ENCODE peak calls at places on chromosomes 11 and 22, in eight cellular contexts. L is OCI-LY7; W is adrenal gland; Q is stimulated activated naive CD4-positive, alpha-beta T cell; E is sigmoid colon; F is AG09309; Z is HT-29; S is germinal center. H is an unnamed sample.

GRCh38 chr22:33018232-33018864 is 39.8 kb downstream of the SYN3 start:
- DNase-seq in L (peak; percentile 71), W (peak; percentile 58), Q (peak; percentile 8), E (no peak), F (peak; percentile 11), Z (peak; percentile 59), S (peak; percentile 61), H (no peak)

GRCh38 chr22:50250555-50251471 is at the start of gene HDAC10:
- DNase-seq in L (peak; percentile 91), W (peak; percentile 73), Q (peak; percentile 72), E (peak; percentile 88), F (no peak), Z (peak; percentile 75), S (peak; percentile 88), H (peak; percentile 96)

GRCh38 chr11:21121991-21122390 is 452.6 kb downstream of the NELL1 start:
- DNase-seq in L (no peak), W (no peak), Q (no peak), E (no peak), F (no peak), Z (no peak), S (no peak), H (no peak)

GRCh38 chr22:24181088-24181995 is at the start of gene SUSD2:
- DNase-seq in L (no peak), W (no peak), Q (no peak), E (no peak), F (no peak), Z (no peak), S (no peak), H (no peak)

GRCh38 chr22:23829845-23830372 is 8.9 kb downstream of the DERL3 start:
- DNase-seq in L (no peak), W (no peak), Q (no peak), E (peak; percentile 1), F (peak; percentile 85), Z (no peak), S (no peak), H (no peak)

GRCh38 chr11:88100161-88100560 is 75.1 kb downstream of the RAB38 start:
- DNase-seq in L (no peak), W (no peak), Q (no peak), E (no peak), F (no peak), Z (no peak), S (no peak), H (no peak)

GRCh38 chr11:46367244-46367915 is 14.1 kb upstream of the MDK start:
- DNase-seq in L (peak; percentile 69), W (no peak), Q (peak; percentile 79), E (peak; percentile 86), F (no peak), Z (peak; percentile 67), S (peak; percentile 66), H (no peak)

GRCh38 chr22:36341640-36342041 is 46.1 kb downstream of the MYH9 start:
- DNase-seq in L (no peak), W (peak; percentile 69), Q (no peak), E (no peak), F (no peak), Z (no peak), S (no peak), H (no peak)